ENCODE peak calls at places on chromosomes 3 and 15, in eight cellular contexts. One of them, this sample, is unnamed.

GRCh38 chr3:78140866-78141658 is 1101.2 kb downstream of the ROBO2 start:
- DNase-seq in psoas muscle: no peak
- DNase-seq in IMR-90: peak
- DNase-seq in adrenal gland: no peak
- DNase-seq in breast epithelium: no peak
- DNase-seq in right atrium auricular region: no peak
- DNase-seq in HFF-Myc: no peak
- DNase-seq in PC-3: peak
- DNase-seq in this sample: peak

GRCh38 chr3:187183210-187183862 is 13.9 kb upstream of the RTP1 start:
- DNase-seq in psoas muscle: no peak
- DNase-seq in IMR-90: no peak
- DNase-seq in adrenal gland: no peak
- DNase-seq in breast epithelium: peak
- DNase-seq in right atrium auricular region: no peak
- DNase-seq in HFF-Myc: peak
- DNase-seq in PC-3: no peak
- DNase-seq in this sample: peak

GRCh38 chr3:185353823-185354614 is 8.9 kb upstream of the MAP3K13 start:
- DNase-seq in psoas muscle: peak
- DNase-seq in IMR-90: peak
- DNase-seq in adrenal gland: peak
- DNase-seq in breast epithelium: peak
- DNase-seq in right atrium auricular region: peak
- DNase-seq in HFF-Myc: peak
- DNase-seq in PC-3: peak
- DNase-seq in this sample: peak

GRCh38 chr3:149009732-149010131 is 18.4 kb downstream of the GYG1 start:
- DNase-seq in psoas muscle: no peak
- DNase-seq in IMR-90: peak
- DNase-seq in adrenal gland: no peak
- DNase-seq in breast epithelium: no peak
- DNase-seq in right atrium auricular region: no peak
- DNase-seq in HFF-Myc: no peak
- DNase-seq in PC-3: no peak
- DNase-seq in this sample: no peak

GRCh38 chr3:17802993-17803392 is 60.6 kb upstream of the TBC1D5 start:
- DNase-seq in psoas muscle: no peak
- DNase-seq in IMR-90: no peak
- DNase-seq in adrenal gland: no peak
- DNase-seq in breast epithelium: no peak
- DNase-seq in right atrium auricular region: no peak
- DNase-seq in HFF-Myc: no peak
- DNase-seq in PC-3: no peak
- DNase-seq in this sample: no peak

GRCh38 chr3:164572436-164572835 is 505.9 kb downstream of the SI start:
- DNase-seq in psoas muscle: no peak
- DNase-seq in IMR-90: no peak
- DNase-seq in adrenal gland: no peak
- DNase-seq in breast epithelium: no peak
- DNase-seq in right atrium auricular region: no peak
- DNase-seq in HFF-Myc: no peak
- DNase-seq in PC-3: no peak
- DNase-seq in this sample: no peak

GRCh38 chr3:98754483-98754882 is 8.7 kb upstream of the ST3GAL6 start:
- DNase-seq in psoas muscle: no peak
- DNase-seq in IMR-90: no peak
- DNase-seq in adrenal gland: no peak
- DNase-seq in breast epithelium: no peak
- DNase-seq in right atrium auricular region: no peak
- DNase-seq in HFF-Myc: no peak
- DNase-seq in PC-3: no peak
- DNase-seq in this sample: no peak

GRCh38 chr3:37863949-37864822 is 2.5 kb downstream of the CTDSPL start:
- DNase-seq in psoas muscle: no peak
- DNase-seq in IMR-90: no peak
- DNase-seq in adrenal gland: no peak
- DNase-seq in breast epithelium: no peak
- DNase-seq in right atrium auricular region: no peak
- DNase-seq in HFF-Myc: no peak
- DNase-seq in PC-3: peak
- DNase-seq in this sample: no peak

GRCh38 chr3:5160926-5161858 is 26.3 kb upstream of the EDEM1 start:
- DNase-seq in psoas muscle: no peak
- DNase-seq in IMR-90: no peak
- DNase-seq in adrenal gland: no peak
- DNase-seq in breast epithelium: no peak
- DNase-seq in right atrium auricular region: no peak
- DNase-seq in HFF-Myc: no peak
- DNase-seq in PC-3: peak
- DNase-seq in this sample: peak

GRCh38 chr3:20258371-20258770 is 72.4 kb upstream of the SGO1 start:
- DNase-seq in psoas muscle: no peak
- DNase-seq in IMR-90: no peak
- DNase-seq in adrenal gland: no peak
- DNase-seq in breast epithelium: no peak
- DNase-seq in right atrium auricular region: no peak
- DNase-seq in HFF-Myc: no peak
- DNase-seq in PC-3: no peak
- DNase-seq in this sample: no peak

GRCh38 chr15:77413687-77414349 is 6.1 kb downstream of the PEAK1 start:
- DNase-seq in psoas muscle: no peak
- DNase-seq in IMR-90: no peak
- DNase-seq in adrenal gland: no peak
- DNase-seq in breast epithelium: no peak
- DNase-seq in right atrium auricular region: no peak
- DNase-seq in HFF-Myc: no peak
- DNase-seq in PC-3: no peak
- DNase-seq in this sample: no peak

GRCh38 chr3:32780071-32780734 is 37.6 kb upstream of the TRIM71 start:
- DNase-seq in psoas muscle: no peak
- DNase-seq in IMR-90: no peak
- DNase-seq in adrenal gland: no peak
- DNase-seq in breast epithelium: no peak
- DNase-seq in right atrium auricular region: no peak
- DNase-seq in HFF-Myc: no peak
- DNase-seq in PC-3: no peak
- DNase-seq in this sample: no peak

GRCh38 chr15:61528590-61528929 is 299.5 kb upstream of the RORA start:
- DNase-seq in psoas muscle: no peak
- DNase-seq in IMR-90: no peak
- DNase-seq in adrenal gland: no peak
- DNase-seq in breast epithelium: no peak
- DNase-seq in right atrium auricular region: no peak
- DNase-seq in HFF-Myc: no peak
- DNase-seq in PC-3: peak
- DNase-seq in this sample: no peak

GRCh38 chr3:156477306-156477705 is 77.6 kb downstream of the SSR3 start:
- DNase-seq in psoas muscle: no peak
- DNase-seq in IMR-90: peak
- DNase-seq in adrenal gland: no peak
- DNase-seq in breast epithelium: no peak
- DNase-seq in right atrium auricular region: no peak
- DNase-seq in HFF-Myc: no peak
- DNase-seq in PC-3: no peak
- DNase-seq in this sample: peak

GRCh38 chr15:60525640-60526039 is 46.7 kb upstream of the ICE2 start:
- DNase-seq in psoas muscle: no peak
- DNase-seq in IMR-90: no peak
- DNase-seq in adrenal gland: no peak
- DNase-seq in breast epithelium: no peak
- DNase-seq in right atrium auricular region: no peak
- DNase-seq in HFF-Myc: no peak
- DNase-seq in PC-3: no peak
- DNase-seq in this sample: peak

GRCh38 chr3:129984124-129984523 is 9.6 kb downstream of the TRH start:
- DNase-seq in psoas muscle: no peak
- DNase-seq in IMR-90: no peak
- DNase-seq in adrenal gland: no peak
- DNase-seq in breast epithelium: no peak
- DNase-seq in right atrium auricular region: no peak
- DNase-seq in HFF-Myc: no peak
- DNase-seq in PC-3: no peak
- DNase-seq in this sample: peak

GRCh38 chr3:190130700-190131099 is 10.0 kb upstream of the P3H2 start:
- DNase-seq in psoas muscle: no peak
- DNase-seq in IMR-90: no peak
- DNase-seq in adrenal gland: no peak
- DNase-seq in breast epithelium: no peak
- DNase-seq in right atrium auricular region: no peak
- DNase-seq in HFF-Myc: no peak
- DNase-seq in PC-3: no peak
- DNase-seq in this sample: peak

GRCh38 chr3:42632146-42632545 is 21.4 kb upstream of the ZBTB47 start:
- DNase-seq in psoas muscle: no peak
- DNase-seq in IMR-90: peak
- DNase-seq in adrenal gland: no peak
- DNase-seq in breast epithelium: no peak
- DNase-seq in right atrium auricular region: no peak
- DNase-seq in HFF-Myc: no peak
- DNase-seq in PC-3: no peak
- DNase-seq in this sample: no peak

GRCh38 chr3:45008117-45008516 is 18.0 kb upstream of the CLEC3B start:
- DNase-seq in psoas muscle: no peak
- DNase-seq in IMR-90: peak
- DNase-seq in adrenal gland: no peak
- DNase-seq in breast epithelium: no peak
- DNase-seq in right atrium auricular region: no peak
- DNase-seq in HFF-Myc: no peak
- DNase-seq in PC-3: no peak
- DNase-seq in this sample: peak

GRCh38 chr15:101615986-101616848 is 36.0 kb downstream of the TM2D3 start:
- DNase-seq in psoas muscle: peak
- DNase-seq in IMR-90: peak
- DNase-seq in adrenal gland: peak
- DNase-seq in breast epithelium: no peak
- DNase-seq in right atrium auricular region: peak
- DNase-seq in HFF-Myc: peak
- DNase-seq in PC-3: peak
- DNase-seq in this sample: peak

DNA sequence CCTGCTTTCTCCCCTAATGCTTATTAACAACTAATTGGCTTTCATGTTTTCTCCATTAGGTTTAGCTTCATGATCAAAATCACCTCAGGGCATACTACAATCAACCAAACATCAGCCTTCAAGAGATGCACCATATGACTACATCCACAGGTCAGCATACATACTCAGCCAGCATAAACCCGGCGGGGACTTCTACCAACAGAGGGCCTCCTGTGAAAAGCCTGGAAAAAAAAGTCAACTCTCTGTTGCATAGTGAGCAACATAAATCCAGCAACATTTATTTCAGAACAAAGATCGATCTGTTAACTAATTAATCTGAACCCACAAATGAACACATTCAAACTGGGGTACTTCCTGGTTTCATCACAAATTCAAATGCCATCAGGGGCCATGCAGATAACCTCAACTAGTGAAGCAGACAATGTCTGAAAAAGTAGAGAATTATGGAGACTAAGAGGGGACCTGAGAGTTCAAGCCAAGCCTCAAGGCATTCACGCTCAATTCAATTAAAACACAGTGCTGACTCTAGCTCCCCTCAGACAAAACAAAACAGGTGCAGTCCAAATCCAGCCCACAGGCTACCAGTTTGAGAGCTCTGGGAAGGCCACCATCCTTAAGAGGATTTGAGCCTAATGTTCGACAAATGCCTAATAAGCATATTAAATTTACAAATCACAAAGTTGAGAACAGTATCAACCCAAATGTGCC is 124.5 kb downstream of the MAGI1 start:
- DNase-seq in psoas muscle: no peak
- DNase-seq in IMR-90: no peak
- DNase-seq in adrenal gland: no peak
- DNase-seq in breast epithelium: no peak
- DNase-seq in right atrium auricular region: no peak
- DNase-seq in HFF-Myc: no peak
- DNase-seq in PC-3: no peak
- DNase-seq in this sample: no peak
- TF ChIP-seq CTCF in psoas muscle: peak
- TF ChIP-seq CTCF in IMR-90: no peak
- TF ChIP-seq CTCF in adrenal gland: no peak
- TF ChIP-seq CTCF in breast epithelium: no peak
- TF ChIP-seq CTCF in right atrium auricular region: no peak
- TF ChIP-seq CTCF in HFF-Myc: peak
- TF ChIP-seq CTCF in PC-3: no peak
- TF ChIP-seq CTCF in this sample: peak

DNA sequence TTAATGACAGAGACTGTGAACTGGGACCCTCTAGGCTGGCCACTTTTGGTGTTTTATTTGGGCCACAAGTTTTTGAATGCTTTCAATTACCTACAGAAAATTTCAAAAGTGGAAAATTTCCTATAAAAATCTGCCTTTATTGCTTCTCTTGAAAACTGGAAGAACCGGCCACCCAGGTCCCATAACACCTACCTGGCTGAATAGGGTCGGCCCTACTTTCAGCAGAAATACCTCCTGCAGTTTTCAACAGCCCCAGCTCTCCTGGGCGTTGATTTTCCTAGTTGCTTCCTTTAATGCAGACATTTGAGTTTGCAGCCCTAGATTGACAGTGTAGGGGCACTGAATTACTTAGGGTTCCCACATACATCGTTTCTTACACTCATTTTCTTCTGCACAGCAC is 719 bp upstream of the SRPRB start:
- DNase-seq in psoas muscle: no peak
- DNase-seq in IMR-90: no peak
- DNase-seq in adrenal gland: no peak
- DNase-seq in breast epithelium: no peak
- DNase-seq in right atrium auricular region: no peak
- DNase-seq in HFF-Myc: no peak
- DNase-seq in PC-3: peak
- DNase-seq in this sample: no peak
- H3K4me3 ChIP-seq in psoas muscle: peak
- H3K4me3 ChIP-seq in IMR-90: no peak
- H3K4me3 ChIP-seq in adrenal gland: no peak
- H3K4me3 ChIP-seq in breast epithelium: peak
- H3K4me3 ChIP-seq in right atrium auricular region: no peak
- H3K4me3 ChIP-seq in HFF-Myc: peak
- H3K4me3 ChIP-seq in PC-3: peak
- H3K4me3 ChIP-seq in this sample: no peak

GRCh38 chr15:49737138-49737537 is 116.3 kb downstream of the DTWD1 start:
- DNase-seq in psoas muscle: no peak
- DNase-seq in IMR-90: no peak
- DNase-seq in adrenal gland: no peak
- DNase-seq in breast epithelium: no peak
- DNase-seq in right atrium auricular region: no peak
- DNase-seq in HFF-Myc: no peak
- DNase-seq in PC-3: no peak
- DNase-seq in this sample: no peak
- TF ChIP-seq CTCF in psoas muscle: no peak
- TF ChIP-seq CTCF in IMR-90: no peak
- TF ChIP-seq CTCF in adrenal gland: no peak
- TF ChIP-seq CTCF in breast epithelium: no peak
- TF ChIP-seq CTCF in right atrium auricular region: no peak
- TF ChIP-seq CTCF in HFF-Myc: no peak
- TF ChIP-seq CTCF in PC-3: no peak
- TF ChIP-seq CTCF in this sample: no peak

GRCh38 chr3:52834871-52835501 is at the start of gene MUSTN1:
- DNase-seq in psoas muscle: peak
- DNase-seq in IMR-90: peak
- DNase-seq in adrenal gland: no peak
- DNase-seq in breast epithelium: peak
- DNase-seq in right atrium auricular region: peak
- DNase-seq in HFF-Myc: no peak
- DNase-seq in PC-3: no peak
- DNase-seq in this sample: peak
- H3K4me3 ChIP-seq in psoas muscle: peak
- H3K4me3 ChIP-seq in IMR-90: no peak
- H3K4me3 ChIP-seq in adrenal gland: no peak
- H3K4me3 ChIP-seq in breast epithelium: peak
- H3K4me3 ChIP-seq in right atrium auricular region: no peak
- H3K4me3 ChIP-seq in HFF-Myc: no peak
- H3K4me3 ChIP-seq in PC-3: no peak
- H3K4me3 ChIP-seq in this sample: no peak